ENCODE peak calls at places on chromosomes 13 and 19, in six cellular contexts. I, T, J, A, Q and D are unnamed samples.

GRCh38 chr13:43528992-43529391 is 257.8 kb downstream of the ENOX1 start:
- DNase-seq in I (no peak), T (no peak), J (no peak), A (no peak), Q (no peak), D (no peak)

GRCh38 chr19:12648088-12648487 is 18.5 kb downstream of the MAN2B1 start:
- DNase-seq in I (peak; percentile 61), T (no peak), J (no peak), A (no peak), Q (no peak), D (no peak)

GRCh38 chr13:31424130-31424729 is 224.5 kb downstream of the B3GLCT start:
- DNase-seq in I (peak; percentile 73), T (peak; percentile 75), J (peak; percentile 83), A (peak; percentile 64), Q (peak; percentile 85), D (peak; percentile 9)

GRCh38 chr13:58085819-58086218 is 454.3 kb downstream of the PCDH17 start:
- DNase-seq in I (no peak), T (no peak), J (no peak), A (no peak), Q (no peak), D (no peak)

GRCh38 chr13:32087955-32088747 is 56.6 kb downstream of the FRY start:
- DNase-seq in I (no peak), T (no peak), J (peak; percentile 9), A (peak; percentile 91), Q (no peak), D (no peak)

GRCh38 chr13:105579821-105580707 is 955.4 kb downstream of the EFNB2 start:
- DNase-seq in I (no peak), T (no peak), J (peak; percentile 76), A (no peak), Q (no peak), D (no peak)

GRCh38 chr13:103883152-103883551 is 816.9 kb upstream of the SLC10A2 start:
- DNase-seq in I (peak; percentile 53), T (peak; percentile 80), J (peak; percentile 97), A (peak; percentile 81), Q (peak; percentile 93), D (no peak)

GRCh38 chr13:75934889-75935288 is 298.8 kb downstream of the LMO7 start:
- DNase-seq in I (no peak), T (no peak), J (peak; percentile 80), A (no peak), Q (no peak), D (no peak)

GRCh38 chr13:94710881-94711560 is 1.3 kb downstream of the SOX21 start:
- DNase-seq in I (no peak), T (no peak), J (peak; percentile 59), A (no peak), Q (no peak), D (no peak)

GRCh38 chr13:39385621-39386231 is 217.3 kb downstream of the LHFPL6 start:
- DNase-seq in I (no peak), T (no peak), J (no peak), A (no peak), Q (no peak), D (no peak)

GRCh38 chr19:35107541-35107939 is 8.1 kb upstream of the FXYD3 start:
- DNase-seq in I (no peak), T (no peak), J (peak; percentile 80), A (peak; percentile 90), Q (no peak), D (no peak)

GRCh38 chr13:29743229-29743786 is 107.1 kb downstream of the UBL3 start:
- DNase-seq in I (no peak), T (no peak), J (no peak), A (no peak), Q (peak; percentile 80), D (no peak)

GRCh38 chr19:40896418-40896796 is 14.4 kb upstream of the CYP2A7 start:
- DNase-seq in I (no peak), T (no peak), J (no peak), A (no peak), Q (no peak), D (no peak)

GRCh38 chr13:73653688-73654087 is 480.5 kb downstream of the KLF12 start:
- DNase-seq in I (no peak), T (no peak), J (no peak), A (no peak), Q (no peak), D (no peak)

GRCh38 chr19:35154535-35155406 is at the start of gene FXYD5:
- DNase-seq in I (peak; percentile 43), T (peak; percentile 63), J (peak; percentile 70), A (no peak), Q (peak; percentile 74), D (no peak)

GRCh38 chr19:11481777-11482383 is 1.0 kb upstream of the ELAVL3 start:
- DNase-seq in I (peak; percentile 63), T (peak; percentile 60), J (peak; percentile 86), A (peak; percentile 52), Q (peak; percentile 83), D (no peak)

GRCh38 chr19:33054623-33055022 is 10.1 kb downstream of the RHPN2 start:
- DNase-seq in I (no peak), T (no peak), J (peak; percentile 94), A (no peak), Q (no peak), D (no peak)

GRCh38 chr13:59690857-59691500 is 472.7 kb downstream of the DIAPH3 start:
- DNase-seq in I (no peak), T (no peak), J (no peak), A (peak; percentile 79), Q (no peak), D (no peak)
- H3K4me1 ChIP-seq in I (no peaks in the 10 kb centered on the region), T (no peaks in the 10 kb centered on the region), J (no peaks in the 10 kb centered on the region), A (peaks cover 50% of the 10 kb centered on the region), Q (no peaks in the 10 kb centered on the region), D (no peaks in the 10 kb centered on the region)

GRCh38 chr19:47153266-47153665 is 22.6 kb downstream of the SAE1 start:
- DNase-seq in I (no peak), T (no peak), J (no peak), A (no peak), Q (no peak), D (no peak)

GRCh38 chr19:47156861-47157454 is 26.3 kb downstream of the SAE1 start:
- DNase-seq in I (no peak), T (no peak), J (no peak), A (no peak), Q (no peak), D (no peak)

GRCh38 chr19:47157455-47158321 is 27.1 kb downstream of the SAE1 start:
- DNase-seq in I (no peak), T (peak; percentile 31), J (peak; percentile 49), A (no peak), Q (no peak), D (no peak)

GRCh38 chr19:47152632-47153031 is 22.0 kb downstream of the SAE1 start:
- DNase-seq in I (no peak), T (no peak), J (peak; percentile 86), A (no peak), Q (no peak), D (no peak)

DNA sequence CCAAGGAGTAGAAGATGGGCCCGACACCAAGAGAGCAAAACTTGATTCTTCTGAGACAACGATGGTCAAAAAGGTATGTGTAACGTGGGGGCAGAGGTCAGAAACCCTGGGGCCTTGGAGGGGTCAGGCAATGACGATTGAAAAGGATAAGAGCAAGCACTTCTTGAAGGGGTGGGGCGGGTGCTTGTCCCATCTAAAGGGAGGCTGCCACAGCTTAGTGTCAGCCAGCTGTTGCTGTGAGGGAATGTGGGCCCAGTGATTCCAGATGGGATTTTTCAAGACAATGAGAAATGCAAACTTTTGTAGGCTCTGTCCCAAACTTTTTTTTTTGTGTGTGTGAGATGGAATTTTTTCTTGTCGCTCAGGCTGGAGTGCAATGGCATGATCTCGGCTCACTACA is 24.5 kb downstream of the SAE1 start:
- DNase-seq in I (no peak), T (no peak), J (no peak), A (no peak), Q (no peak), D (no peak)
- H3K27ac ChIP-seq in I (no peak overlapping the region), T (no peak overlapping the region), J (no peak overlapping the region), A (no peak overlapping the region), Q (no peak overlapping the region), D (peak overlapping the region; percentile 57)

DNA sequence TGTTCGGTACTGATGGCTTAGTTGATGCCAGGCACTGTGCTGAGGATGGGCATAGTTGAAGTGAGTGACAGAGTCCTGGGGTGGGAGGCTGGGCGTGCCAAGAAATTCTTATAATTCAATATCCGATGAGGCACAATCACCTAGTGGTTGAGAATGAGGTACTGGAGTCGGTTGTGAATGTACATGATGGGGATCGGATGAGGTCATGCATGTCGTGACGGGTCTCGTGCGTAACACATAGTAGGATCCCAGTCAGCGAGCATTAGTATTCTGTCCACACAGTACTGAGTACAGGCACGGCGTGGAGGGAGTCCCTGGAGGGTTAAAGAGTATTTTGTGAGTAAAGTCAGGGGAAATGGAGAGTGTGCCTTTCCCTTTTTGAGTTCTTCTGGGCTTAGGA is 2.8 kb downstream of the SAFB start:
- DNase-seq in I (no peak), T (no peak), J (no peak), A (no peak), Q (no peak), D (no peak)
- H3K4me1 ChIP-seq in I (peaks cover 22% of the 10 kb centered on the region), T (peaks cover 3% of the 10 kb centered on the region), J (peaks cover 26% of the 10 kb centered on the region), A (peaks cover 66% of the 10 kb centered on the region), Q (peaks cover 72% of the 10 kb centered on the region), D (peaks cover 56% of the 10 kb centered on the region)

GRCh38 chr13:114227528-114227927 is 7.2 kb upstream of the CDC16 start:
- DNase-seq in I (no peak), T (no peak), J (no peak), A (no peak), Q (no peak), D (no peak)

GRCh38 chr13:114226699-114227323 is 7.9 kb upstream of the CDC16 start:
- DNase-seq in I (peak; percentile 88), T (peak; percentile 88), J (peak; percentile 87), A (peak; percentile 58), Q (peak; percentile 90), D (no peak)

GRCh38 chr13:114224201-114224600 is 10.5 kb upstream of the CDC16 start:
- DNase-seq in I (no peak), T (no peak), J (no peak), A (no peak), Q (no peak), D (no peak)

GRCh38 chr13:114226088-114226487 is 8.6 kb upstream of the CDC16 start:
- DNase-seq in I (no peak), T (no peak), J (no peak), A (no peak), Q (no peak), D (no peak)

GRCh38 chr13:114225610-114226009 is 9.1 kb upstream of the CDC16 start:
- DNase-seq in I (no peak), T (no peak), J (no peak), A (no peak), Q (no peak), D (no peak)
- H3K27ac ChIP-seq in I (no peak overlapping the region), T (no peak overlapping the region), J (no peak overlapping the region), A (no peak overlapping the region), Q (no peak overlapping the region), D (no peak overlapping the region)

DNA sequence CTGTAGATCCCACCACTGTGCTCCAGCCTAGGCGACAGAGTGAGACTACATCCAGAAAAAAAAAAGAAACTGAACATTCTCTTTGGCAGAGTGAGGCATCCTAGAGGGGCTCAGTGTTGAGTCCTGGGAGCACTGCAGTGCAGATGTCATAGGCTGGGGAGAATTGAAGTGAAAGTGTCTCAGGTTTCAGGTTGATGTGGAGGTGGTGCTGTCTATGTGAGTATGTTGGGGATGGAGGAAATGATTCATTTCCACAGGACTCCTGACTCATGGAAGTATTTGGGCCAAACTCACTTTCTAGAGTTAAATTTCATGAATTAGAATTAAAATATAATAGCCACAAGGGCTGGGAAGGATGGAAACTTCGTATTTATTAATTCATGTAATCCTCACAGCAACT is 134.4 kb upstream of the TSC22D1 start:
- DNase-seq in I (no peak), T (no peak), J (peak; percentile 89), A (no peak), Q (no peak), D (no peak)
- H3K4me1 ChIP-seq in I (peaks cover 4% of the 10 kb centered on the region), T (no peaks in the 10 kb centered on the region), J (peaks cover 40% of the 10 kb centered on the region), A (no peaks in the 10 kb centered on the region), Q (peaks cover 22% of the 10 kb centered on the region), D (peaks cover 11% of the 10 kb centered on the region)